ENCODE peak calls at places on chromosomes 5 and 9, in seven cellular contexts. J, E, O, Z, X, A and I are unnamed samples.

GRCh38 chr5:151051066-151051930 is 29.5 kb downstream of the TNIP1 start:
- DNase-seq in J (peak; percentile 85), Z (peak; percentile 84), O (peak; percentile 84), E (peak; percentile 84), X (peak; percentile 76), A (no peak), I (peak; percentile 82)

GRCh38 chr9:121802753-121803152 is 151.3 kb downstream of the DAB2IP start:
- DNase-seq in O (no peak), Z (no peak), A (no peak), J (no peak), X (no peak), E (no peak), I (no peak)

GRCh38 chr5:72572236-72572765 is 65.1 kb upstream of the ZNF366 start:
- DNase-seq in O (no peak), A (no peak), X (no peak), Z (no peak), E (no peak), J (no peak), I (no peak)

GRCh38 chr9:127574089-127574921 is 37.8 kb upstream of the STXBP1 start:
- DNase-seq in X (peak; percentile 86), J (peak; percentile 71), E (no peak), A (peak; percentile 97), Z (peak; percentile 93), O (peak; percentile 85), I (peak; percentile 57)

GRCh38 chr5:163453705-163454104 is 6.2 kb downstream of the NUDCD2 start:
- DNase-seq in O (no peak), X (no peak), J (peak; percentile 10), E (no peak), Z (no peak), A (no peak), I (no peak)

GRCh38 chr9:119349548-119349947 is 19.7 kb downstream of the BRINP1 start:
- DNase-seq in X (no peak), A (no peak), Z (no peak), J (no peak), E (no peak), O (no peak), I (no peak)

GRCh38 chr9:9504869-9505268 is 1107.9 kb downstream of the PTPRD start:
- DNase-seq in X (no peak), Z (no peak), J (no peak), E (no peak), A (no peak), O (no peak), I (no peak)

GRCh38 chr9:114387678-114388431 is at the start of gene AKNA:
- DNase-seq in O (peak; percentile 84), X (peak; percentile 58), Z (no peak), J (peak; percentile 75), E (peak; percentile 86), A (no peak), I (peak; percentile 95)

GRCh38 chr5:41213340-41213739 is at the start of gene C6:
- DNase-seq in E (no peak), O (no peak), Z (no peak), X (no peak), J (no peak), A (no peak), I (no peak)

GRCh38 chr5:35908814-35909213 is 29.6 kb downstream of the CAPSL start:
- DNase-seq in A (no peak), O (no peak), E (no peak), X (no peak), J (no peak), Z (no peak), I (no peak)

GRCh38 chr9:68794898-68795297 is 89.9 kb downstream of the PIP5K1B start:
- DNase-seq in O (no peak), X (no peak), E (no peak), Z (no peak), J (no peak), A (no peak), I (no peak)

GRCh38 chr5:177325868-177326381 is 14.2 kb upstream of the MXD3 start:
- DNase-seq in X (no peak), E (no peak), O (no peak), Z (peak; percentile 43), A (no peak), J (peak; percentile 43), I (no peak)

GRCh38 chr9:83000765-83001164 is 62.2 kb downstream of the RASEF start:
- DNase-seq in E (no peak), Z (no peak), X (no peak), A (no peak), O (no peak), J (no peak), I (no peak)

GRCh38 chr5:92309336-92309991 is 926.3 kb upstream of the ARRDC3 start:
- DNase-seq in E (peak; percentile 25), O (no peak), A (peak; percentile 72), X (no peak), J (peak; percentile 65), Z (peak; percentile 61), I (no peak)

GRCh38 chr5:67720162-67720772 is 495.3 kb upstream of the PIK3R1 start:
- DNase-seq in Z (no peak), J (no peak), O (no peak), X (no peak), E (no peak), A (no peak), I (no peak)

GRCh38 chr9:14768561-14769234 is 46.2 kb upstream of the CER1 start:
- DNase-seq in X (no peak), O (no peak), J (peak; percentile 65), E (peak; percentile 56), Z (peak; percentile 79), A (peak; percentile 67), I (no peak)

GRCh38 chr9:83304686-83305085 is 233.5 kb downstream of the FRMD3 start:
- DNase-seq in Z (no peak), A (no peak), E (peak; percentile 86), J (no peak), O (peak; percentile 55), X (peak; percentile 64), I (no peak)

GRCh38 chr5:83711982-83712601 is 8.6 kb downstream of the HAPLN1 start:
- DNase-seq in O (peak; percentile 70), X (no peak), E (peak; percentile 45), A (peak; percentile 36), Z (peak; percentile 78), J (peak; percentile 56), I (peak; percentile 70)

GRCh38 chr5:134069553-134069952 is 44.9 kb upstream of the TCF7 start:
- DNase-seq in Z (no peak), O (no peak), X (no peak), E (no peak), A (no peak), J (no peak), I (no peak)

GRCh38 chr5:56520951-56521350 is 287.8 kb upstream of the ANKRD55 start:
- DNase-seq in E (peak; percentile 54), A (no peak), J (no peak), O (no peak), Z (no peak), X (no peak), I (no peak)

GRCh38 chr5:9437741-9438240 is 108.1 kb downstream of the SEMA5A start:
- DNase-seq in Z (peak; percentile 81), E (peak; percentile 71), A (no peak), O (no peak), J (peak; percentile 96), X (no peak), I (no peak)

GRCh38 chr5:42908086-42908485 is 96.4 kb upstream of the SELENOP start:
- DNase-seq in X (no peak), A (no peak), E (no peak), O (no peak), Z (no peak), J (no peak), I (no peak)

GRCh38 chr5:130652178-130652577 is 512.9 kb downstream of the HINT1 start:
- DNase-seq in J (peak; percentile 87), X (no peak), O (no peak), A (no peak), E (peak; percentile 8), Z (peak; percentile 94), I (no peak)

GRCh38 chr5:169767938-169768337 is 130.9 kb downstream of the DOCK2 start:
- DNase-seq in X (peak; percentile 59), Z (no peak), A (no peak), J (no peak), E (no peak), O (no peak), I (no peak)

GRCh38 chr9:68515304-68516017 is 25.2 kb downstream of the TMEM252 start:
- DNase-seq in J (peak; percentile 57), A (no peak), E (no peak), O (no peak), X (no peak), Z (peak; percentile 69), I (no peak)

GRCh38 chr5:67815455-67816391 is 399.8 kb upstream of the PIK3R1 start:
- DNase-seq in A (no peak), J (no peak), X (peak; percentile 23), O (no peak), E (no peak), Z (peak; percentile 1), I (no peak)

GRCh38 chr5:50744761-50745160 is 78.3 kb downstream of the PARP8 start:
- DNase-seq in O (no peak), J (peak; percentile 53), Z (no peak), A (peak; percentile 57), X (no peak), E (no peak), I (no peak)

GRCh38 chr9:20228096-20228495 is 394.2 kb downstream of the MLLT3 start:
- DNase-seq in O (no peak), X (no peak), A (no peak), J (no peak), Z (no peak), E (no peak), I (no peak)

GRCh38 chr5:3349704-3350565 is 245.7 kb upstream of the IRX1 start:
- DNase-seq in E (no peak), O (no peak), J (no peak), X (no peak), Z (no peak), A (no peak), I (no peak)

GRCh38 chr9:114078781-114079156 is 669 bp upstream of the AMBP start:
- DNase-seq in Z (no peak), J (no peak), A (no peak), E (no peak), O (no peak), X (no peak), I (no peak)

GRCh38 chr5:11477786-11478185 is 426.5 kb downstream of the CTNND2 start:
- DNase-seq in O (no peak), A (no peak), X (no peak), E (no peak), J (no peak), Z (no peak), I (no peak)

GRCh38 chr5:20601678-20602100 is 613.7 kb upstream of the CDH18 start:
- DNase-seq in Z (peak; percentile 47), E (no peak), X (no peak), O (no peak), J (peak; percentile 12), A (peak; percentile 54), I (no peak)

GRCh38 chr9:112174965-112175795 is at the start of gene SUSD1:
- DNase-seq in J (peak; percentile 50), Z (no peak), A (peak; percentile 21), X (no peak), O (peak; percentile 56), E (no peak), I (peak; percentile 62)

GRCh38 chr5:36744678-36745659 is 131.6 kb upstream of the NIPBL start:
- DNase-seq in X (peak; percentile 96), Z (peak; percentile 94), A (peak; percentile 99), E (peak; percentile 76), J (peak; percentile 87), O (peak; percentile 93), I (peak; percentile 88)